ENCODE peak calls at places on chromosomes 6 and 20, in eight cellular contexts. V, L, T, P, G, U, O and Y are unnamed samples.

GRCh38 chr6:33113720-33114119 is 37.9 kb downstream of the HLA-DPB1 start:
- DNase-seq in V (peak), L (no peak), T (no peak), P (no peak), G (no peak), U (no peak), O (no peak), Y (no peak)

GRCh38 chr6:7899046-7899888 is 11.3 kb downstream of the TXNDC5 start:
- DNase-seq in V (no peak), L (no peak), T (no peak), P (no peak), G (no peak), U (no peak), O (no peak), Y (no peak)

GRCh38 chr6:22809380-22809779 is 240.0 kb downstream of the HDGFL1 start:
- DNase-seq in V (no peak), L (no peak), T (no peak), P (no peak), G (no peak), U (no peak), O (no peak), Y (no peak)

GRCh38 chr20:16367948-16368560 is 205.2 kb downstream of the KIF16B start:
- DNase-seq in V (peak), L (no peak), T (no peak), P (no peak), G (no peak), U (no peak), O (no peak), Y (no peak)

GRCh38 chr6:44002071-44002590 is 125.1 kb downstream of the MRPL14 start:
- DNase-seq in V (no peak), L (no peak), T (no peak), P (no peak), G (no peak), U (peak), O (no peak), Y (no peak)

GRCh38 chr6:53986165-53986720 is 125.0 kb upstream of the MLIP start:
- DNase-seq in V (no peak), L (peak), T (no peak), P (peak), G (no peak), U (peak), O (peak), Y (peak)

GRCh38 chr6:149852180-149852579 is 12.0 kb downstream of the LRP11 start:
- DNase-seq in V (no peak), L (peak), T (no peak), P (no peak), G (no peak), U (no peak), O (no peak), Y (no peak)

GRCh38 chr20:58651823-58652605 is 931 bp downstream of the STX16 start:
- DNase-seq in V (peak), L (peak), T (peak), P (peak), G (peak), U (peak), O (peak), Y (peak)

GRCh38 chr6:159513914-159514313 is 179.1 kb downstream of the SOD2 start:
- DNase-seq in V (peak), L (no peak), T (no peak), P (no peak), G (no peak), U (no peak), O (no peak), Y (no peak)

GRCh38 chr6:95846652-95847051 is 169.1 kb upstream of the FUT9 start:
- DNase-seq in V (no peak), L (no peak), T (no peak), P (no peak), G (no peak), U (no peak), O (no peak), Y (no peak)

GRCh38 chr6:95848717-95849116 is 167.1 kb upstream of the FUT9 start:
- DNase-seq in V (no peak), L (no peak), T (no peak), P (no peak), G (no peak), U (no peak), O (no peak), Y (no peak)

GRCh38 chr6:95841560-95841959 is 174.2 kb upstream of the FUT9 start:
- DNase-seq in V (no peak), L (no peak), T (no peak), P (no peak), G (no peak), U (no peak), O (no peak), Y (no peak)

GRCh38 chr6:95847061-95847460 is 168.7 kb upstream of the FUT9 start:
- DNase-seq in V (no peak), L (no peak), T (no peak), P (no peak), G (no peak), U (no peak), O (no peak), Y (no peak)
- H3K4me3 ChIP-seq in V (no peak), L (no peak), T (no peak), P (no peak), G (no peak), U (no peak), O (no peak), Y (no peak)

GRCh38 chr6:32047855-32048766 is 9.9 kb downstream of the CYP21A2 start:
- DNase-seq in V (no peak), L (no peak), T (peak), P (peak), G (peak), U (peak), O (peak), Y (peak)
- H3K27ac ChIP-seq in V (peak), L (no peak), T (no peak), P (no peak), G (peak), U (no peak), O (no peak), Y (no peak)

DNA sequence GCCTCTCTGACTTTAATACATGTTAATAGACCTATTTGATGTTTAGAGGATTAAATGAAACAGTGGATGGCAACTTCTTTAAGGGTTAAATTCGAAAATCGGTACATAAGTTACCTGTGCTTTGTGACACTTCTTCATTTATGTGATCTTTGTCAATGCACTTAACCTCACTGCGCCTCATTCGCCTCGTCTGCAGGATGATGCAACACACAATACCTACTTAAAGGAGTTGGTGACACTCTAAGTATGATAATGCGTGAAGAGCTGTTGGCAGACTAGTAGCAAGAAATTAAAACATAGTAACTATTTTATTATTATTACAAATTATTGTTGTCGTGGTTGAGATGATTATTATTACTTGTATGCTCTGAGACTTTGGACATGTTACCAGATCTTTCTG is 92.8 kb downstream of the TSHZ2 start:
- DNase-seq in V (no peak), L (no peak), T (no peak), P (no peak), G (no peak), U (no peak), O (no peak), Y (no peak)
- H3K4me3 ChIP-seq in V (no peak), L (no peak), T (no peak), P (no peak), G (no peak), U (no peak), O (no peak), Y (no peak)

DNA sequence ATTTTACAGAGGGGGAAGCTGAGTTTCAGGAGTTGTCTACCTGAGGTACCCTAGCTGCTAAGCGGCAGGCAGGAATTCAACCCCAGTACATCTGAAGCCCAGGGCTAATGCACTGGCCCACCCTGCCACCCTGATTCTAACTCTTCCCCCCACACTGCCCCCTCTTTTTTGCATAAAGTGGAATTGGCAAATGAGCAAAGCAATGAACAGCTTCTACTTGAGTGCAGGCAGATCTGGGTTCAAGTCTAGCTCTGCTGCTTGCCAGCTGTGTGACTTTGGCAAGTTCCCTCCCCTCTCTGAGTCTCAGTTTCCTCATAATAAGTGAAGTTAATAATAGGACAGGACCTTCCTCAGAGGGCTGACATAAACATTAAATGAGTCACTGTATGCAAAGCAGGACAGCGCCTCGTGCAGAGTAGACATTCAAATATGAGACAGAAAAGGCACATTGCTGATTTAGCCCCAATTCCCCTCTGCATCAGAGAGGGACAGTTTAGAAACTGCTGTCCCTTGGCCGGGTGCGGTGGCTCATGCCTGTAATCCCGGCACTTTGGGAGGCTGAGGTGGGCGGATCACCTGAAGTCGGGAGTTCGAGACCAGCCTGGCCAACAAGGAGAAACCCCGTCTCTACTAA is 4.7 kb downstream of the ADA start:
- DNase-seq in V (no peak), L (peak), T (no peak), P (no peak), G (no peak), U (no peak), O (peak), Y (no peak)
- H3K27ac ChIP-seq in V (peak), L (no peak), T (peak), P (peak), G (peak), U (no peak), O (peak), Y (peak)

DNA sequence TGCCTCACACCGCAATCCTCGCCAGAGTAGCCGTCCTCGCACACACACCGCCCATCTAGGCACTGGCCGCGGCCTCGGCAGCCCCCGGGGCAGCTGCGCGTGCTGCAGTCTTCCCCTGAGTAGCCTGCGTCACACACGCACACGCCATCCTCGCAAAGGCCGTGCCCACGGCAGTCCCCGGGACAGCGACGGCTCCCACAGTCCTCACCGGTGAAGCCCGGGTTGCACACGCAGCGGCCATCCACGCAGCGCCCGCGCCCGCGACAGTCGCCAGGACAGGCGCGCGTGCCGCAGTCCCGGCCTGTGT is 13.1 kb downstream of the TNXB start:
- DNase-seq in V (no peak), L (no peak), T (no peak), P (no peak), G (no peak), U (no peak), O (no peak), Y (no peak)
- H3K4me3 ChIP-seq in V (peak), L (no peak), T (no peak), P (peak), G (peak), U (no peak), O (no peak), Y (no peak)

GRCh38 chr6:45505470-45505869 is 127.7 kb upstream of the SUPT3H start:
- DNase-seq in V (no peak), L (no peak), T (no peak), P (no peak), G (no peak), U (no peak), O (no peak), Y (no peak)
- H3K27ac ChIP-seq in V (no peak), L (peak), T (no peak), P (no peak), G (no peak), U (no peak), O (no peak), Y (no peak)

GRCh38 chr6:400815-401214 is 9.3 kb downstream of the IRF4 start:
- DNase-seq in V (no peak), L (no peak), T (no peak), P (no peak), G (no peak), U (no peak), O (no peak), Y (no peak)
- H3K4me3 ChIP-seq in V (no peak), L (no peak), T (no peak), P (no peak), G (no peak), U (no peak), O (no peak), Y (no peak)

GRCh38 chr20:17593902-17594301 is 24.0 kb downstream of the DSTN start:
- DNase-seq in V (no peak), L (no peak), T (no peak), P (no peak), G (no peak), U (no peak), O (no peak), Y (no peak)
- H3K27ac ChIP-seq in V (peak), L (no peak), T (no peak), P (no peak), G (peak), U (no peak), O (no peak), Y (no peak)